ENCODE peak calls at places on chromosomes 4 and X, in five cellular contexts. One of them, this sample, is unnamed.

GRCh38 chr4:22338806-22339205 is 177.1 kb downstream of the ADGRA3 start:
- DNase-seq in IMR-90: no peak
- DNase-seq in psoas muscle: no peak
- DNase-seq in tibial artery: no peak
- DNase-seq in heart right ventricle: peak
- DNase-seq in this sample: no peak

GRCh38 chr4:142473960-142474338 is 372.2 kb downstream of the INPP4B start:
- DNase-seq in psoas muscle: no peak
- DNase-seq in IMR-90: no peak
- DNase-seq in tibial artery: no peak
- DNase-seq in heart right ventricle: no peak
- DNase-seq in this sample: peak

GRCh38 chrX:29858714-29859113 is 356.6 kb upstream of the MAGEB2 start:
- DNase-seq in IMR-90: peak
- DNase-seq in psoas muscle: no peak
- DNase-seq in heart right ventricle: no peak
- DNase-seq in tibial artery: no peak
- DNase-seq in this sample: no peak

GRCh38 chr4:79597266-79597665 is 189.2 kb upstream of the GK2 start:
- DNase-seq in psoas muscle: no peak
- DNase-seq in IMR-90: peak
- DNase-seq in heart right ventricle: no peak
- DNase-seq in tibial artery: no peak
- DNase-seq in this sample: no peak

GRCh38 chr4:80142396-80143304 is 54.7 kb upstream of the PRDM8 start:
- DNase-seq in psoas muscle: no peak
- DNase-seq in IMR-90: no peak
- DNase-seq in heart right ventricle: no peak
- DNase-seq in tibial artery: no peak
- DNase-seq in this sample: no peak

GRCh38 chr4:151129801-151130200 is 30.4 kb downstream of the RPS3A start:
- DNase-seq in psoas muscle: no peak
- DNase-seq in tibial artery: no peak
- DNase-seq in IMR-90: peak
- DNase-seq in heart right ventricle: no peak
- DNase-seq in this sample: no peak

GRCh38 chrX:70769659-70770232 is 138.8 kb downstream of the TEX11 start:
- DNase-seq in psoas muscle: no peak
- DNase-seq in IMR-90: peak
- DNase-seq in tibial artery: no peak
- DNase-seq in heart right ventricle: no peak
- DNase-seq in this sample: no peak

GRCh38 chrX:92247076-92247475 is 467.9 kb downstream of the PCDH11X start:
- DNase-seq in IMR-90: peak
- DNase-seq in psoas muscle: no peak
- DNase-seq in heart right ventricle: no peak
- DNase-seq in tibial artery: no peak
- DNase-seq in this sample: no peak

GRCh38 chr4:116358633-116359222 is 726.6 kb downstream of the TRAM1L1 start:
- DNase-seq in psoas muscle: no peak
- DNase-seq in IMR-90: peak
- DNase-seq in tibial artery: no peak
- DNase-seq in heart right ventricle: no peak
- DNase-seq in this sample: peak

GRCh38 chrX:38968817-38969216 is 167.6 kb downstream of the MID1IP1 start:
- DNase-seq in tibial artery: no peak
- DNase-seq in psoas muscle: no peak
- DNase-seq in heart right ventricle: no peak
- DNase-seq in IMR-90: no peak
- DNase-seq in this sample: no peak

GRCh38 chr4:113157086-113157857 is 107.8 kb downstream of the ANK2 start:
- DNase-seq in psoas muscle: no peak
- DNase-seq in IMR-90: no peak
- DNase-seq in tibial artery: no peak
- DNase-seq in heart right ventricle: no peak
- DNase-seq in this sample: no peak

GRCh38 chr4:141643557-141643956 is 7.2 kb downstream of the IL15 start:
- DNase-seq in IMR-90: peak
- DNase-seq in heart right ventricle: no peak
- DNase-seq in psoas muscle: no peak
- DNase-seq in tibial artery: no peak
- DNase-seq in this sample: peak

GRCh38 chrX:126982158-126982557 is 162.6 kb downstream of the PRR32 start:
- DNase-seq in heart right ventricle: no peak
- DNase-seq in IMR-90: no peak
- DNase-seq in tibial artery: no peak
- DNase-seq in psoas muscle: no peak
- DNase-seq in this sample: no peak

GRCh38 chr4:83629945-83630684 is 94.2 kb downstream of the GPAT3 start:
- DNase-seq in IMR-90: peak
- DNase-seq in heart right ventricle: no peak
- DNase-seq in tibial artery: no peak
- DNase-seq in psoas muscle: no peak
- DNase-seq in this sample: no peak

GRCh38 chrX:111880735-111881134 is 4.8 kb downstream of the TRPC5OS start:
- DNase-seq in psoas muscle: no peak
- DNase-seq in heart right ventricle: no peak
- DNase-seq in tibial artery: no peak
- DNase-seq in IMR-90: no peak
- DNase-seq in this sample: no peak

GRCh38 chrX:56978172-56978571 is 17.2 kb downstream of the SPIN3 start:
- DNase-seq in heart right ventricle: no peak
- DNase-seq in psoas muscle: no peak
- DNase-seq in IMR-90: peak
- DNase-seq in tibial artery: no peak
- DNase-seq in this sample: peak

GRCh38 chr4:107780665-107781064 is 44.1 kb upstream of the SGMS2 start:
- DNase-seq in heart right ventricle: no peak
- DNase-seq in tibial artery: no peak
- DNase-seq in psoas muscle: no peak
- DNase-seq in IMR-90: no peak
- DNase-seq in this sample: peak

GRCh38 chrX:42948723-42949122 is 170.8 kb upstream of the PPP1R2C start:
- DNase-seq in psoas muscle: no peak
- DNase-seq in heart right ventricle: no peak
- DNase-seq in IMR-90: no peak
- DNase-seq in tibial artery: no peak
- DNase-seq in this sample: no peak

GRCh38 chrX:136146614-136147319 is 566 bp upstream of the FHL1 start:
- DNase-seq in psoas muscle: peak
- DNase-seq in IMR-90: no peak
- DNase-seq in tibial artery: no peak
- DNase-seq in heart right ventricle: peak
- DNase-seq in this sample: no peak

GRCh38 chr4:111778543-111778942 is 366.7 kb upstream of the FAM241A start:
- DNase-seq in tibial artery: no peak
- DNase-seq in heart right ventricle: no peak
- DNase-seq in IMR-90: no peak
- DNase-seq in psoas muscle: no peak
- DNase-seq in this sample: no peak

GRCh38 chrX:2383735-2384134 is 117.0 kb downstream of the DHRSX start:
- DNase-seq in heart right ventricle: no peak
- DNase-seq in IMR-90: no peak
- DNase-seq in psoas muscle: no peak
- DNase-seq in tibial artery: no peak
- DNase-seq in this sample: no peak

GRCh38 chrX:43504394-43504793 is 151.7 kb upstream of the MAOA start:
- DNase-seq in IMR-90: no peak
- DNase-seq in psoas muscle: no peak
- DNase-seq in heart right ventricle: no peak
- DNase-seq in tibial artery: no peak
- DNase-seq in this sample: no peak

GRCh38 chr4:99300934-99301333 is 10.1 kb upstream of the ADH1A start:
- DNase-seq in psoas muscle: peak
- DNase-seq in tibial artery: peak
- DNase-seq in heart right ventricle: peak
- DNase-seq in IMR-90: peak
- DNase-seq in this sample: no peak

GRCh38 chrX:130916636-130917422 is 13.8 kb upstream of the ENOX2 start:
- DNase-seq in IMR-90: peak
- DNase-seq in psoas muscle: peak
- DNase-seq in tibial artery: peak
- DNase-seq in heart right ventricle: no peak
- DNase-seq in this sample: peak

GRCh38 chrX:39869846-39870601 is 227.7 kb downstream of the BCOR start:
- DNase-seq in IMR-90: peak
- DNase-seq in tibial artery: no peak
- DNase-seq in psoas muscle: no peak
- DNase-seq in heart right ventricle: no peak
- DNase-seq in this sample: peak

GRCh38 chr4:105145059-105145912 is 1.4 kb upstream of the TET2 start:
- DNase-seq in IMR-90: no peak
- DNase-seq in tibial artery: no peak
- DNase-seq in psoas muscle: no peak
- DNase-seq in heart right ventricle: no peak
- DNase-seq in this sample: peak

GRCh38 chrX:106802388-106803275 is at the start of gene TBC1D8B:
- DNase-seq in tibial artery: peak
- DNase-seq in psoas muscle: peak
- DNase-seq in IMR-90: peak
- DNase-seq in heart right ventricle: peak
- DNase-seq in this sample: peak

GRCh38 chr4:127229866-127230608 is 402.7 kb upstream of the INTU start:
- DNase-seq in tibial artery: no peak
- DNase-seq in psoas muscle: no peak
- DNase-seq in IMR-90: no peak
- DNase-seq in heart right ventricle: no peak
- DNase-seq in this sample: no peak

GRCh38 chr4:7007944-7008343 is 35.2 kb upstream of the TADA2B start:
- DNase-seq in tibial artery: no peak
- DNase-seq in heart right ventricle: no peak
- DNase-seq in psoas muscle: no peak
- DNase-seq in IMR-90: peak
- DNase-seq in this sample: no peak

GRCh38 chrX:2401590-2402360 is 99.0 kb downstream of the DHRSX start:
- DNase-seq in tibial artery: no peak
- DNase-seq in psoas muscle: peak
- DNase-seq in IMR-90: no peak
- DNase-seq in heart right ventricle: peak
- DNase-seq in this sample: no peak

GRCh38 chr4:180057198-180057821 is 2185.9 kb upstream of the TENM3 start:
- DNase-seq in heart right ventricle: no peak
- DNase-seq in IMR-90: no peak
- DNase-seq in psoas muscle: no peak
- DNase-seq in tibial artery: no peak
- DNase-seq in this sample: peak
- H3K4me3 ChIP-seq in heart right ventricle: no peak
- H3K4me3 ChIP-seq in IMR-90: no peak
- H3K4me3 ChIP-seq in psoas muscle: peak
- H3K4me3 ChIP-seq in tibial artery: no peak
- H3K4me3 ChIP-seq in this sample: peak

GRCh38 chr4:8886625-8887406 is 15.2 kb upstream of the HMX1 start:
- DNase-seq in psoas muscle: no peak
- DNase-seq in IMR-90: no peak
- DNase-seq in tibial artery: no peak
- DNase-seq in heart right ventricle: no peak
- DNase-seq in this sample: no peak
- TF ChIP-seq CTCF in psoas muscle: no peak
- TF ChIP-seq CTCF in IMR-90: no peak
- TF ChIP-seq CTCF in tibial artery: no peak
- TF ChIP-seq CTCF in heart right ventricle: no peak
- TF ChIP-seq CTCF in this sample: peak

GRCh38 chr4:2363951-2364653 is 54.3 kb downstream of the ZFYVE28 start:
- DNase-seq in psoas muscle: no peak
- DNase-seq in heart right ventricle: no peak
- DNase-seq in tibial artery: peak
- DNase-seq in IMR-90: no peak
- DNase-seq in this sample: no peak

GRCh38 chr4:2365054-2365912 is 53.2 kb downstream of the ZFYVE28 start:
- DNase-seq in tibial artery: no peak
- DNase-seq in psoas muscle: no peak
- DNase-seq in IMR-90: no peak
- DNase-seq in heart right ventricle: no peak
- DNase-seq in this sample: no peak

GRCh38 chr4:2363056-2363719 is 55.3 kb downstream of the ZFYVE28 start:
- DNase-seq in heart right ventricle: no peak
- DNase-seq in IMR-90: no peak
- DNase-seq in tibial artery: no peak
- DNase-seq in psoas muscle: peak
- DNase-seq in this sample: no peak

GRCh38 chr4:2365913-2366210 is 52.6 kb downstream of the ZFYVE28 start:
- DNase-seq in tibial artery: no peak
- DNase-seq in heart right ventricle: no peak
- DNase-seq in psoas muscle: no peak
- DNase-seq in IMR-90: no peak
- DNase-seq in this sample: no peak

GRCh38 chr4:2364654-2365053 is 53.8 kb downstream of the ZFYVE28 start:
- DNase-seq in psoas muscle: peak
- DNase-seq in tibial artery: peak
- DNase-seq in IMR-90: no peak
- DNase-seq in heart right ventricle: peak
- DNase-seq in this sample: no peak
- H3K4me3 ChIP-seq in psoas muscle: peak
- H3K4me3 ChIP-seq in tibial artery: peak
- H3K4me3 ChIP-seq in IMR-90: peak
- H3K4me3 ChIP-seq in heart right ventricle: peak
- H3K4me3 ChIP-seq in this sample: no peak

GRCh38 chr4:123662827-123663226 is 266.2 kb downstream of the SPRY1 start:
- DNase-seq in tibial artery: no peak
- DNase-seq in psoas muscle: no peak
- DNase-seq in IMR-90: no peak
- DNase-seq in heart right ventricle: no peak
- DNase-seq in this sample: no peak

GRCh38 chr4:123666486-123666885 is 269.9 kb downstream of the SPRY1 start:
- DNase-seq in IMR-90: no peak
- DNase-seq in heart right ventricle: no peak
- DNase-seq in psoas muscle: no peak
- DNase-seq in tibial artery: no peak
- DNase-seq in this sample: no peak

GRCh38 chr4:123659759-123660158 is 263.2 kb downstream of the SPRY1 start:
- DNase-seq in IMR-90: no peak
- DNase-seq in tibial artery: no peak
- DNase-seq in heart right ventricle: no peak
- DNase-seq in psoas muscle: no peak
- DNase-seq in this sample: peak

GRCh38 chr4:123659262-123659661 is 262.7 kb downstream of the SPRY1 start:
- DNase-seq in heart right ventricle: no peak
- DNase-seq in psoas muscle: no peak
- DNase-seq in IMR-90: no peak
- DNase-seq in tibial artery: no peak
- DNase-seq in this sample: no peak

DNA sequence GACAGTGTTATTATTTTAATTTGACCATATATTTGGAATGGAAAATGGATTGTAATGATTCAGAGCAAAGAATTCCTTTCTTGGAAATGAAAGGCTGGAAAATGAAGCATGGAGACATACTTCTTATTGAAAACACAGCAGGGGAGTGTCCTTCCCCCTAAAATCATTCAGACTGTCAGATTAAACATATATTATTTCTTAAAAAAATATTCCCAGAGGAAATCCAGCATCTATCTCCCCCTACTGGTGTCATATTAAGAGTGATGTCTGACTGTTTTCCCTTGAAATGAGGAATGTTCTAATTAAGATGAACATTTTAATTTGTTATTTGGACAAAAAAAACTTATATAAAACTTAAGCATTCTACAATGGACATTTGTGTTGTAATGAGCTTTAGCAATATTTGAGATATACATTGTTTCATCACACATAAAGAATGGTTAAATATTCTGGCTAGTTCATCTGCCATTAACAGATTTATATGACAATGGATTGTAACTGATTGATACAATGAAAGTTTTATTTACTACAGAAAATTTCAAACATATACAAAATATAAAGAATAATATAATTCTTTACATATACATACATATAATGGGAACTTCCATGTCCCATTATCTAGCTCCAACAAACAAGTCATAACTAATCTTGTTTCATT is 264.6 kb downstream of the SPRY1 start:
- DNase-seq in tibial artery: no peak
- DNase-seq in IMR-90: peak
- DNase-seq in psoas muscle: no peak
- DNase-seq in heart right ventricle: no peak
- DNase-seq in this sample: no peak
- TF ChIP-seq CTCF in tibial artery: peak
- TF ChIP-seq CTCF in IMR-90: peak
- TF ChIP-seq CTCF in psoas muscle: peak
- TF ChIP-seq CTCF in heart right ventricle: peak
- TF ChIP-seq CTCF in this sample: peak